ENCODE peak calls at places on chromosomes 4 and X, in four cellular contexts. B is Calu3; A is thyroid gland; U is CD4-positive, alpha-beta T cell. C is an unnamed sample.

GRCh38 chrX:71923516-71923915 is 12.9 kb downstream of the NHSL2 start:
- DNase-seq in A (no peak), U (no peak), B (no peak), C (no peak)

GRCh38 chrX:37371578-37371981 is 22.4 kb downstream of the PRRG1 start:
- DNase-seq in A (no peak), U (no peak), B (no peak), C (no peak)

GRCh38 chr4:153647975-153648374 is 36.1 kb upstream of the TLR2 start:
- DNase-seq in U (no peak), A (no peak), B (no peak), C (no peak)

GRCh38 chr4:144350706-144351105 is 210.2 kb upstream of the GYPA start:
- DNase-seq in U (no peak), A (no peak), B (no peak), C (no peak)

GRCh38 chr4:20773144-20773997 is 73.1 kb downstream of the PACRGL start:
- DNase-seq in B (peak; percentile 59), U (no peak), A (peak; percentile 41), C (peak; percentile 13)

GRCh38 chr4:78788005-78788889 is 12.1 kb downstream of the BMP2K start:
- DNase-seq in U (no peak), B (no peak), A (no peak), C (no peak)

GRCh38 chr4:2101346-2102044 is 42.4 kb downstream of the NAT8L start:
- DNase-seq in B (no peak), A (no peak), U (no peak), C (no peak)

GRCh38 chrX:1649623-1650022 is 34.8 kb downstream of the ASMT start:
- DNase-seq in U (no peak), A (no peak), B (no peak), C (no peak)

GRCh38 chr4:4914059-4914820 is 54.8 kb downstream of the MSX1 start:
- DNase-seq in U (no peak), B (no peak), A (no peak), C (no peak)

GRCh38 chrX:53321216-53321942 is 40.0 kb upstream of the IQSEC2 start:
- DNase-seq in U (no peak), A (peak; percentile 30), B (no peak), C (no peak)

GRCh38 chr4:90958256-90958895 is 831.2 kb downstream of the CCSER1 start:
- DNase-seq in A (no peak), B (peak; percentile 28), U (no peak), C (peak; percentile 42)

GRCh38 chr4:113157086-113157857 is 107.8 kb downstream of the ANK2 start:
- DNase-seq in A (no peak), U (no peak), B (no peak), C (no peak)

GRCh38 chr4:86130160-86130933 is 229.5 kb downstream of the MAPK10 start:
- DNase-seq in U (no peak), B (no peak), A (no peak), C (no peak)

GRCh38 chrX:154696328-154697045 is 43.1 kb upstream of the CTAG2 start:
- DNase-seq in B (no peak), A (no peak), U (no peak), C (no peak)

GRCh38 chr4:6686104-6686787 is 7.4 kb upstream of the S100P start:
- DNase-seq in A (no peak), B (no peak), U (no peak), C (no peak)

GRCh38 chr4:108465886-108466491 is 154.4 kb upstream of the RPL34 start:
- DNase-seq in A (no peak), B (no peak), U (no peak), C (peak; percentile 48)

GRCh38 chr4:90281956-90282355 is 154.8 kb downstream of the CCSER1 start:
- DNase-seq in U (no peak), A (no peak), B (no peak), C (no peak)

GRCh38 chr4:177778623-177779022 is 336.4 kb upstream of the AGA start:
- DNase-seq in A (no peak), B (no peak), U (no peak), C (no peak)

GRCh38 chrX:32687379-32687778 is 524.0 kb downstream of the DMD start:
- DNase-seq in B (no peak), U (no peak), A (no peak), C (no peak)

GRCh38 chr4:179989975-179990374 is 2253.2 kb upstream of the TENM3 start:
- DNase-seq in A (peak; percentile 2), B (no peak), U (no peak), C (no peak)

GRCh38 chr4:167428172-167428571 is 193.9 kb upstream of the SPOCK3 start:
- DNase-seq in A (no peak), B (no peak), U (no peak), C (peak; percentile 41)

GRCh38 chrX:49153467-49153866 is 9.1 kb upstream of the MAGIX start:
- DNase-seq in U (no peak), A (no peak), B (no peak), C (no peak)

GRCh38 chr4:53905935-53906377 is 158.4 kb downstream of the CHIC2 start:
- DNase-seq in U (no peak), B (no peak), A (peak; percentile 43), C (peak; percentile 39)

GRCh38 chrX:40102393-40103381 is 4.9 kb upstream of the BCOR start:
- DNase-seq in U (no peak), B (no peak), A (peak; percentile 80), C (no peak)

GRCh38 chr4:26410385-26411293 is 79.6 kb downstream of the CCKAR start:
- DNase-seq in B (peak; percentile 20), U (no peak), A (no peak), C (no peak)

GRCh38 chr4:169840554-169840953 is 82.8 kb upstream of the HPF1 start:
- DNase-seq in B (no peak), A (no peak), U (no peak), C (no peak)

DNA sequence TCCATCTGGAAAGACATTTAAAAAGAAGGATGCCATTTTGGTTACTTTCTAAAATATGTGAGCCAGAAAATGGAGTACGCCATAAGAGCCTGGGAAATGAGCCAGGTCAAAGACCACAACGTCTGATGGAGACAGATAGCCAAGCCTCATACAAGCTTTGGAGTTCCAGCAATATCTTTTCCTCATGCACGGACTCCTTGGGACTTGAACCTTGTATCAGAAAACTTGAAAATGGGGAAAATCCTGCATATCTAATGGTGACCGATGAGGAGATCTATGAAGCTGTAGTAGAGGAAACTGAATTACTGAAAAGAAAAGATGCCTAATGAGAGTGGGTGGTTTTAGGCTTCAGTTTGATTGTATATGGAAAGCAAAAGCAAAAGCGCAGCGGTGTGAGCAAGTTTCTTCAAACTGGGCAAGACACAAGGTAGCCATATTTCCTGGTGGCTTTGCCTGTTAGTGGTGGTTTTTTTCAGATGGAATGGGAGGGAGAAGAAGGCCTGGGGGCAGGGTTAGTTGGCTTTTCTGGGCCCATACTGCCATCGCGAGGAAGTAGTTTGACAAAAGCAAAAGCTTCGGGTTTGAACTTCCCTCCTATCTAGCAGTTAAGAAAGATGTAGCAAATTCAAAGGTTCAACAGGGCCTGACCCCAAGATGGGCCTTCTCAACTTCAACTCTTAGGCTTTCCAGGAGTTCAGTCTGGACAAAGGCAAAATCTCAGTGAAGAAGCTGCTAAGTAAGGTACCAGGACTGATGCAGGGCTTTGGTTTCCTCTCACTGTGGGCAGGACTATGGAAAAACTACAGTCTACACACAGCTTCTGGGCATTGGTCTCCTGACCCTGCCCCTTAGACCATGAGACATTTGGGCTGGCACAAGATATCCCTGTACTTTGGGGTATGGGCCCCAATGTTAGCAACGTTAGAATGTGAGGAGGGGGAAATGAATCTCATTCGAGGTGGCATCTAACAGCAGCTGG is 210.0 kb upstream of the STK26 start:
- DNase-seq in A (no peak), U (peak; percentile 84), B (no peak), C (no peak)
- TF ChIP-seq CTCF in A (no peak), U (peak; percentile 38), B (no peak), C (peak; percentile 19)

GRCh38 chr4:157896726-157897125 is 276.1 kb downstream of the GASK1B start:
- DNase-seq in U (no peak), A (no peak), B (no peak), C (no peak)
- TF ChIP-seq CTCF in U (no peak), A (no peak), B (no peak), C (no peak)

GRCh38 chr4:83252782-83253405 is 31.7 kb downstream of the COQ2 start:
- DNase-seq in U (peak; percentile 59), A (peak; percentile 54), B (peak; percentile 69), C (peak; percentile 13)
- TF ChIP-seq CTCF in U (peak; percentile 79), A (peak; percentile 52), B (peak; percentile 34), C (peak; percentile 76)

GRCh38 chrX:2823795-2824386 is 4.8 kb upstream of the GYG2 start:
- DNase-seq in U (no peak), B (no peak), A (no peak), C (no peak)

GRCh38 chrX:2817036-2817435 is 11.7 kb upstream of the GYG2 start:
- DNase-seq in A (no peak), B (no peak), U (no peak), C (no peak)

GRCh38 chrX:2820131-2820771 is 8.5 kb upstream of the GYG2 start:
- DNase-seq in U (no peak), A (no peak), B (no peak), C (no peak)

GRCh38 chrX:2824886-2825285 is 3.8 kb upstream of the GYG2 start:
- DNase-seq in A (no peak), U (no peak), B (no peak), C (no peak)

DNA sequence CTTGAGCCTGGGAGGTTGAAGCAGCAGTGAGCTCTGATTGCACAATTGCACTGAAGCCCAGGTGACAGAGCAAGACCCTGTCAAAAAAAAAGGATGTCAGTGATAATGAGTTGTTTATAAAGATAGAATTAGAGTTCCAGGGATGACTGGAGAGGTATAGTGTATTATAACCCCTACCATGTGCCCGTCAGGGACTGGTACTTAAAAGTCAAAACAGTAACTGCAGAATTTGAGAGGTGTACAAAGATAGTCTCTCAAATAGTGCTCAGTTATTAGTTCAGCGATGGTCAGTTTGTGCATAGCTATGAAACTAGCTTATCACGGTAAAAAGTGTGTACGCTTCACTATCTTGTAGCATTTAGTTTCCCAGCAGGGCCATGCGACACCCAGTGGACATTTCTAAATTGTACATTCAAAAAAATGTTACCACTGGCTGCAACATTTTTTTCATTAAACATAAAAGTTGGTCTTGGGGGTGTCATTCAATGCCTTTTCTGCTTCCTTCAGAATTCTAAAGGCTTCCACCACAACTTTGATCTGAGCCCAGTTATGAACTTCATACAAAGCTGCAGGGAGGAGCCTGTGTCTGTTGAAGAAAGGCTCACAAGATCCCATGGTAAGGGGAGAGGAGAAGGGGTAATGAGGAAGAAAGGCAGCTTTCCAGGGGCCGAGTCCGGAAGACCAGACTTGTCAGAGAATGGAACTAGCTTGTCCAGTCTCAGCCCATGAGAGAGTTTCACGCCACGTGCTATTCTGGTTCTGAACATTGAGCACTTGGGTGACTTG is 9.2 kb upstream of the GYG2 start:
- DNase-seq in U (no peak), B (peak; percentile 20), A (no peak), C (no peak)
- TF ChIP-seq CTCF in U (no peak), B (no peak), A (no peak), C (peak; percentile 53)